ENCODE peak calls at places on chromosomes 12 and 14, in six cellular contexts. V is adrenal gland, I is left ventricle myocardium inferior, K is IMR-90, Z is fibroblast of mammary gland, U is A673. B is an unnamed sample.

GRCh38 chr12:130435826-130436225 is 98.1 kb downstream of the PIWIL1 start:
- DNase-seq in V (no peak), I (no peak), K (no peak), Z (no peak), U (no peak), B (no peak)

GRCh38 chr12:6375269-6376078 is at the start of gene SCNN1A:
- DNase-seq in V (peak), I (no peak), K (no peak), Z (no peak), U (no peak), B (peak)

GRCh38 chr14:55733609-55734008 is 153.6 kb downstream of the KTN1 start:
- DNase-seq in V (no peak), I (no peak), K (no peak), Z (no peak), U (no peak), B (no peak)

GRCh38 chr14:25833341-25834121 is 764.3 kb downstream of the NOVA1 start:
- DNase-seq in V (peak), I (no peak), K (no peak), Z (peak), U (peak), B (peak)

GRCh38 chr12:92756905-92757598 is 54.3 kb downstream of the PLEKHG7 start:
- DNase-seq in V (no peak), I (no peak), K (no peak), Z (no peak), U (no peak), B (no peak)

GRCh38 chr14:61320806-61321384 is 484 bp upstream of the PRKCH start:
- DNase-seq in V (no peak), I (no peak), K (no peak), Z (no peak), U (no peak), B (peak)

GRCh38 chr12:14540801-14541462 is 26.8 kb downstream of the PLBD1 start:
- DNase-seq in V (no peak), I (no peak), K (no peak), Z (no peak), U (peak), B (no peak)

GRCh38 chr12:11879306-11879705 is 191.4 kb upstream of the BCL2L14 start:
- DNase-seq in V (no peak), I (no peak), K (peak), Z (no peak), U (peak), B (no peak)

GRCh38 chr12:127247937-127248336 is 1019.0 kb upstream of the TMEM132C start:
- DNase-seq in V (no peak), I (no peak), K (no peak), Z (no peak), U (no peak), B (no peak)

GRCh38 chr12:123171967-123172366 is 21.1 kb upstream of the PITPNM2 start:
- DNase-seq in V (no peak), I (no peak), K (no peak), Z (no peak), U (no peak), B (peak)

GRCh38 chr14:86038401-86038985 is 508.5 kb downstream of the FLRT2 start:
- DNase-seq in V (peak), I (no peak), K (peak), Z (peak), U (peak), B (no peak)

GRCh38 chr12:85820117-85820516 is 16.1 kb downstream of the RASSF9 start:
- DNase-seq in V (no peak), I (no peak), K (no peak), Z (no peak), U (no peak), B (no peak)

GRCh38 chr14:73269729-73270651 is 32.7 kb downstream of the PAPLN start:
- DNase-seq in V (peak), I (peak), K (peak), Z (peak), U (no peak), B (no peak)

GRCh38 chr12:71556881-71557280 is 106.8 kb downstream of the ZFC3H1 start:
- DNase-seq in V (peak), I (no peak), K (peak), Z (peak), U (peak), B (no peak)

GRCh38 chr12:117890137-117890536 is 78.7 kb downstream of the KSR2 start:
- DNase-seq in V (no peak), I (no peak), K (no peak), Z (no peak), U (no peak), B (no peak)
- TF ChIP-seq CTCF in V (no peak), I (no peak), K (no peak), Z (peak), U (no peak), B (no peak)

GRCh38 chr14:65377576-65377975 is 35.0 kb upstream of the FUT8 start:
- DNase-seq in V (no peak), I (no peak), K (peak), Z (peak), U (peak), B (no peak)

GRCh38 chr14:65373011-65373670 is 39.4 kb upstream of the FUT8 start:
- DNase-seq in V (no peak), I (no peak), K (no peak), Z (no peak), U (no peak), B (no peak)

GRCh38 chr14:65370890-65371289 is 41.6 kb upstream of the FUT8 start:
- DNase-seq in V (no peak), I (no peak), K (no peak), Z (no peak), U (no peak), B (no peak)

GRCh38 chr14:65371784-65372183 is 40.7 kb upstream of the FUT8 start:
- DNase-seq in V (no peak), I (no peak), K (no peak), Z (no peak), U (no peak), B (no peak)

DNA sequence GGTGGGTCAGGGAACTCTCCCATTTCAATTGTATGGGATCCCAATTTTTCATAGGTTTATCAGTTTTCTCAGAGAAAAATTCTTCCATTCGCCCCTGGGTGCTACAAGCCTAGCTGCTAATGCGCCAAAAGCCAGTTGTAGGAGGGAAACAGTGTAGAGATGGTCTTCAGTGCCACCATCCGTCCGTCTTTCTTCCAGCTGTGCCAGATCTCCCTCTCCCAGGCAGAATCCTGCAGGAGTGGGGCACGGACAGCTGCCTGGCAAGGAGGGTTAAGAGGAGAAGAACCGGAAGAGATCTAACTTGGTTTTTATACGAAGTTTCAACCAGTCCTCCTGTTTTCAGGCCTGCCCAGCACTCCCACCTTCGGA is 38.9 kb upstream of the FUT8 start:
- DNase-seq in V (no peak), I (no peak), K (no peak), Z (no peak), U (no peak), B (no peak)
- TF ChIP-seq CTCF in V (no peak), I (peak), K (no peak), Z (no peak), U (no peak), B (no peak)

GRCh38 chr12:132324173-132324572 is 5.2 kb downstream of the GALNT9 start:
- DNase-seq in V (no peak), I (no peak), K (no peak), Z (no peak), U (no peak), B (no peak)

GRCh38 chr12:132320767-132321211 is 8.6 kb downstream of the GALNT9 start:
- DNase-seq in V (no peak), I (no peak), K (no peak), Z (no peak), U (no peak), B (no peak)

GRCh38 chr12:132321321-132322118 is 7.9 kb downstream of the GALNT9 start:
- DNase-seq in V (no peak), I (no peak), K (no peak), Z (no peak), U (no peak), B (no peak)

GRCh38 chr12:132323171-132324010 is 6.0 kb downstream of the GALNT9 start:
- DNase-seq in V (no peak), I (no peak), K (no peak), Z (no peak), U (no peak), B (no peak)

GRCh38 chr12:132322206-132323132 is 6.9 kb downstream of the GALNT9 start:
- DNase-seq in V (no peak), I (no peak), K (no peak), Z (no peak), U (no peak), B (no peak)
- TF ChIP-seq CTCF in V (no peak), I (no peak), K (no peak), Z (no peak), U (no peak), B (no peak)

DNA sequence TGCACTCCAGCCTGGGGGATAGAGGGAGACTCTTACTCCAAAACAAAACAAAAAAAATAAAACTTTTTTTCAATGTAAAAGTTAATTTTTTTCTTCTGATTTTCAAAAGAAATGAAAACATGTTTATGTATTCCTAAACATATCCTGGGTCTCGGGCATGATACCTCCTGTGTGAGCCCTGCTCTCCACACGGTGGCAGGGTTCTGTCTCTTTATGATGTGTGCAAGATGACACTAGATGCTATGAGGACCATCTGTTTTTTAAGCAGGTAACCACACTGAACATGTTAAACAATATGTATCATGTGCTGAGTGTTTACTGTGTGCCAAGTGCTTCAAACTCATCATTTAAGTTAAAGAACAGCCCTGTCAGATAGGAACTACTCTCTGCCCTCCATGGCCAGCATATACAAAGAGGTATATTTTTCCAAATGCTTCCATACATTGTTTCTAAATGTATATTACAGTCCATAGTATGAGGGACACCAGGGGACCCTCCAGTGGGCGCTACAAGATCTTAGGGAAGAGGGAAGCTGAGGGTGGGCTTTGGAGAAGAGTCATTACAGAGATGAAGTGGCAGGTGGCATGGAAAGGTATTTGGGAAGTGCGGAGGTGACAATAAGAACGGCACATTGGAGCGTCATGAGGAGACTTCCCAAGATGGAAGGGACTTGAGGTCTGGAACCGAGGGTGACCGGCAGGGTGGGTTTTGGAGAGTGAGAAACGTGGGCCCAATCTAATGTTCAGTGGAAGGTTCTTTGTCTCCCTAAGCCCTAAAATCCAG is 28.5 kb downstream of the FOS start:
- DNase-seq in V (peak), I (no peak), K (peak), Z (peak), U (peak), B (no peak)
- TF ChIP-seq CTCF in V (no peak), I (peak), K (peak), Z (peak), U (peak), B (peak)

DNA sequence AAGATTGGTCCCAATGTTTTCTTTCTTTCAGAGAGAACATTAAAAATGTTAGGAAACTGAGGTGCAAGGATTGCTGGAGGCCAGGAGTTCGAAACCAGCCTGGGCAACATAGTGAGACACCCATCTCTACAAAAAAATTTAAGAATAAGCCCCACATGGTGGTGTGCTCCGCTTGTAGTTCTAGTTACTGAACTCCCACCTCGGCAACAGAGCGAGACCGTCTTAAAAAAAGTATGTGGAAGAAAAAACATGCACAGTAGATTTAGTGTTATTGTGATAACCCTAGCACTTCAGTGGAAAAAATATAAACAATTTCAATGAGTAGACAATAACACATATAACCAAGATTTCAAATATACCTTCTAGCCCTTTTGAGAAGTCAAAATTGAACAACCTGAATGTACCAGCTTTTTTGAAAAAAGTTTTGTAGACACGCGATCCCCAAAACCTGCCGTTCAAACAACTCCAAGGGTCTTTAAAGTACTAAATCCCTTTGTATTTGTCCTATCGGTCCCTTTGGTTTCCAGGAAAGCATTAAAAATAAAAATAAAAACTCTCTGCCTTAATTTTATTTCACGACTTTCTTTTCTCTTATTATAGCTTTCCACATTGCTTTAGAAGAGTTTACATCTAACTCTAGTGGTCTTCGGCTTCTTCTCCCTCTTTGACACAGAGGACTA is 1.0 kb upstream of the ANO6 start:
- DNase-seq in V (no peak), I (no peak), K (peak), Z (peak), U (peak), B (no peak)
- TF ChIP-seq CTCF in V (no peak), I (no peak), K (no peak), Z (no peak), U (no peak), B (no peak)

GRCh38 chr12:95674631-95675030 is 115.9 kb downstream of the NTN4 start:
- DNase-seq in V (no peak), I (no peak), K (no peak), Z (peak), U (peak), B (peak)
- TF ChIP-seq CTCF in V (no peak), I (no peak), K (no peak), Z (no peak), U (no peak), B (no peak)

GRCh38 chr12:49232940-49233841 is 31.7 kb upstream of the TUBA1C start:
- DNase-seq in V (peak), I (peak), K (peak), Z (peak), U (peak), B (no peak)
- TF ChIP-seq CTCF in V (no peak), I (peak), K (peak), Z (peak), U (peak), B (no peak)

GRCh38 chr14:75978249-75978731 is 3.5 kb downstream of the TGFB3 start:
- DNase-seq in V (peak), I (no peak), K (no peak), Z (no peak), U (no peak), B (no peak)

GRCh38 chr14:75979641-75980422 is 2.0 kb downstream of the TGFB3 start:
- DNase-seq in V (peak), I (no peak), K (no peak), Z (peak), U (no peak), B (no peak)

GRCh38 chr14:75977544-75977943 is 4.3 kb downstream of the TGFB3 start:
- DNase-seq in V (peak), I (no peak), K (no peak), Z (peak), U (no peak), B (no peak)

GRCh38 chr14:75979071-75979571 is 2.7 kb downstream of the TGFB3 start:
- DNase-seq in V (no peak), I (no peak), K (peak), Z (peak), U (peak), B (no peak)

GRCh38 chr14:75976838-75977237 is 5.0 kb downstream of the TGFB3 start:
- DNase-seq in V (no peak), I (no peak), K (no peak), Z (no peak), U (no peak), B (no peak)
- TF ChIP-seq CTCF in V (no peak), I (no peak), K (no peak), Z (no peak), U (no peak), B (peak)